ENCODE peak calls at places on chromosomes 1 and 21, in nine cellular contexts. T, N, A, J, I, E, P, W and V are unnamed samples.

GRCh38 chr1:85484264-85484663 is 19.3 kb upstream of the DDAH1 start:
- DNase-seq in A (no peak), N (no peak), W (no peak), J (no peak), T (no peak), P (no peak), I (no peak), E (no peak), V (no peak)

GRCh38 chr1:154420172-154420571 is 15.0 kb downstream of the IL6R start:
- DNase-seq in E (no peak), I (peak), P (peak), A (peak), T (peak), J (peak), W (peak), N (no peak), V (peak)

GRCh38 chr1:71047635-71048607 is at the start of gene PTGER3:
- DNase-seq in T (peak), I (peak), J (peak), N (peak), W (peak), E (peak), A (no peak), P (peak), V (peak)

GRCh38 chr1:66271904-66272254 is 262.1 kb upstream of the SGIP1 start:
- DNase-seq in I (peak), A (no peak), N (no peak), W (peak), E (no peak), J (peak), T (no peak), P (no peak), V (peak)

GRCh38 chr1:55876276-55877060 is 661.3 kb upstream of the USP24 start:
- DNase-seq in J (no peak), T (no peak), E (no peak), I (no peak), P (no peak), A (no peak), N (no peak), W (no peak), V (no peak)

GRCh38 chr1:245180496-245180895 is 25.7 kb downstream of the KIF26B start:
- DNase-seq in J (no peak), T (no peak), N (no peak), E (no peak), I (no peak), P (no peak), A (no peak), W (no peak), V (no peak)

GRCh38 chr21:26154776-26155175 is 15.8 kb downstream of the APP start:
- DNase-seq in P (no peak), N (no peak), E (no peak), A (no peak), W (no peak), I (no peak), T (no peak), J (no peak), V (no peak)

GRCh38 chr1:47809301-47810084 is 187.7 kb downstream of the TRABD2B start:
- DNase-seq in P (no peak), T (no peak), A (no peak), E (no peak), I (no peak), J (no peak), W (no peak), N (no peak), V (no peak)

GRCh38 chr1:35691080-35691479 is 27.6 kb downstream of the C1orf216 start:
- DNase-seq in E (peak), T (no peak), P (no peak), A (no peak), W (no peak), J (no peak), N (no peak), I (no peak), V (no peak)
- TF ChIP-seq POLR2AphosphoS5 in E (no peak), T (no peak), P (no peak), A (no peak), W (no peak), J (no peak), N (no peak), I (no peak), V (no peak)

GRCh38 chr1:15417365-15417934 is 7.8 kb downstream of the EFHD2 start:
- DNase-seq in I (peak), T (no peak), A (no peak), W (peak), E (no peak), P (peak), N (peak), J (no peak), V (no peak)
- TF ChIP-seq POLR2AphosphoS5 in I (peak), T (no peak), A (no peak), W (no peak), E (no peak), P (no peak), N (no peak), J (no peak), V (no peak)

GRCh38 chr1:235885654-235886238 is 19.0 kb upstream of the LYST start:
- DNase-seq in T (no peak), J (no peak), N (no peak), I (no peak), W (no peak), E (no peak), A (no peak), P (no peak), V (no peak)

GRCh38 chr1:235892734-235893413 is 26.2 kb upstream of the LYST start:
- DNase-seq in T (no peak), A (no peak), I (no peak), P (peak), W (no peak), N (no peak), J (no peak), E (no peak), V (no peak)

GRCh38 chr1:235887676-235888075 is 21.0 kb upstream of the LYST start:
- DNase-seq in W (no peak), I (no peak), T (no peak), A (no peak), E (no peak), P (no peak), J (no peak), N (no peak), V (no peak)

GRCh38 chr1:235892080-235892670 is 25.5 kb upstream of the LYST start:
- DNase-seq in P (no peak), I (no peak), N (no peak), J (no peak), A (no peak), T (no peak), E (no peak), W (no peak), V (no peak)

DNA sequence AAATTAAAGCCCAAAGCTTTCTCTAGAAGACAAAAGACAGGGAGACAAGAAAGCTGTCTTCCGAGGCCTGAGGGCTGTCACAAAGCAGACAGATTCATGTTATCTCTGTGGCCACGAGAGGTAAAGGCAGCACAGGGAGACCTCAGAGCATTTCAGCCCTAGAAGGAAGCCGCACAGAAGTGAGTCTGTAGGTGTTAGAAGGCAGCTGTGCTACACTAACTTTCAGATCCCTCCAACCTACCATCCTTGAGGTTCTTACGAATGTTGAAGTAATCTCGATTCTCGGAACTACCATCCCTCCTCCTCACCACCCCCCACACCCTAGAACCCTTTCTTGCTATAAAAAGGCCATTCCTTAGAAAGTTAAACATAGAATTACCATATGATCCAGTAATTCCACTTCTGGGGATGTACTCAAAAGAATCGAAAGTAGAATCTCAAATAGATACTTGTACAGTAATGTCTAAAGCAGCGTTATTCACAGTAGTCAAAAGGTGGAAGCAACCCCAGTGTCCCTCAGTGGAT is 21.5 kb upstream of the LYST start:
- DNase-seq in P (no peak), N (no peak), E (no peak), I (no peak), J (no peak), T (no peak), A (no peak), W (no peak), V (no peak)
- TF ChIP-seq POLR2AphosphoS5 in P (no peak), N (no peak), E (no peak), I (peak), J (no peak), T (no peak), A (peak), W (no peak), V (no peak)

GRCh38 chr1:162248854-162249535 is 127.7 kb downstream of the SPATA46 start:
- DNase-seq in I (no peak), E (peak), P (no peak), W (no peak), J (no peak), A (no peak), T (no peak), N (no peak), V (no peak)
- TF ChIP-seq POLR2AphosphoS5 in I (no peak), E (no peak), P (no peak), W (no peak), J (no peak), A (no peak), T (no peak), N (no peak), V (no peak)

DNA sequence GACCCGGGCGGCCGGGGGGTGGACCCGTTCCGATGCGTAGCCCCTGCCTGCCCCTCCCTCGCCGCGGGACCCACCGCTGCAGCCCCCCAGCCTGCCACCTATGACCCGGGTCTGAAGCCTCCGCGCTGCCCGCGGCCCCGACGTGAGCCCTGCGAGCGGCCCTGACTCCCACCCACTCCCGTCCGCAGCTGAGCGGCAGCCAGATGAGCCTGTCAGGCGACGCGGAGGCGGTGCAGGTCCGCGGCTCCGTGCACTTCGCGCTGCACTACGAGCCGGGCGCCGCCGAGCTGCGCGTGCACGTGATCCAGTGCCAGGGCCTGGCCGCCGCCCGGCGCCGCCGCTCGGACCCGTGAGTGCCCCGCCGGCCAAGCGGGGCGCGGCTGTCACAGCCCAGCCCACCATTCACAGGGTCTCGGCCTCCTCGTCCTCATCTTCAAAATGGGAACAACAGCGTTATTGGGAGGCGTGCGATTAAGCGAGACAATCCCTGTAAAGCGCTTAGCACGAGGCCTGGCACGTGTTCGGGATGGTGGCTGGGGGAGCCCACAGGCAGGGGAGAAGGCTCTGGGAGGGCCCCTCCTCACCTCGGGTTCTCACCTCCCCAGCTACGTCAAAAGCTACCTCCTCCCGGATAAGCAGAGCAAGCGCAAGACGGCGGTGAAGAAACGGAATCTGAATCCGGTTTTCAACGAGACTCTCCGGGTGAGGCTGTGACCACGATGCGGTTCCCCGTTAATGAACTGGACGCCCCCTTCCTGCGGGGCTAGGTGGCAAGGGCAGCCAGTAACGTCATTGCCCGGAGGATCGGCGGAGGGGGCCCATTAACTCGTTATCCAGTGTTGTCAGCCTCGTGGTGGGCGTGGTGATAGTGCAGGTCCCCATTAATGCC is 8.2 kb downstream of the SYTL1 start:
- DNase-seq in P (no peak), A (no peak), E (peak), T (peak), W (peak), N (no peak), J (peak), I (peak), V (no peak)
- TF ChIP-seq POLR2AphosphoS5 in P (no peak), A (no peak), E (peak), T (no peak), W (no peak), N (no peak), J (no peak), I (no peak), V (peak)